ENCODE peak calls at places on chromosomes 7 and 10, in four cellular contexts. Y is RPMI7951; R is H54; Q is activated effector memory CD4-positive, alpha-beta T cell treated with anti-CD3 and anti-CD28 coated beads, Interleukin-2, amount 50 U/mL, for 16 hours. E is an unnamed sample.

GRCh38 chr7:48035967-48036478 is 680 bp downstream of the C7orf57 start:
- DNase-seq in R (no peak), Q (no peak), Y (peak), E (no peak)

GRCh38 chr7:3267928-3268690 is 32.9 kb upstream of the SDK1 start:
- DNase-seq in Y (peak), Q (no peak), R (peak), E (no peak)

GRCh38 chr7:116863168-116863670 is 832 bp downstream of the CAPZA2 start:
- DNase-seq in R (no peak), Q (no peak), Y (no peak), E (no peak)

GRCh38 chr7:107856806-107857540 is 34.0 kb upstream of the DLD start:
- DNase-seq in Y (peak), R (no peak), Q (no peak), E (no peak)

GRCh38 chr10:120286280-120286679 is 170.7 kb upstream of the PLPP4 start:
- DNase-seq in Y (no peak), R (no peak), Q (no peak), E (no peak)

GRCh38 chr7:4479367-4480039 is 202.6 kb upstream of the FOXK1 start:
- DNase-seq in Q (no peak), Y (peak), R (peak), E (peak)

GRCh38 chr10:103659674-103660363 is 166.3 kb downstream of the NEURL1 start:
- DNase-seq in Q (peak), Y (peak), R (peak), E (no peak)

GRCh38 chr10:122013311-122013780 is 24.4 kb downstream of the TACC2 start:
- DNase-seq in R (no peak), Q (no peak), Y (no peak), E (no peak)

GRCh38 chr7:90740364-90740763 is 144.2 kb downstream of the CDK14 start:
- DNase-seq in Q (no peak), Y (no peak), R (no peak), E (no peak)